ENCODE peak calls at places on chromosomes 11 and 22, in six cellular contexts. J is A549, E is upper lobe of left lung, B is HepG2, G is HCT116, Z is IMR-90. H is an unnamed sample.

GRCh38 chr11:72746821-72747220 is 5.4 kb downstream of the ARAP1 start:
- ATAC-seq in J (no peak), E (no peak), B (no peak), G (no peak), Z (no peak), H (no peak)

GRCh38 chr11:74895340-74896116 is 53.4 kb downstream of the XRRA1 start:
- ATAC-seq in J (no peak), E (no peak), B (peak; percentile 47), G (no peak), Z (no peak), H (no peak)

GRCh38 chr22:49291169-49291568 is 536.5 kb downstream of the BRD1 start:
- ATAC-seq in J (no peak), E (no peak), B (no peak), G (no peak), Z (no peak), H (no peak)

GRCh38 chr11:35976434-35976833 is 32.6 kb downstream of the LDLRAD3 start:
- ATAC-seq in J (no peak), E (no peak), B (no peak), G (no peak), Z (no peak), H (no peak)

GRCh38 chr11:60849641-60850520 is 5.9 kb downstream of the PTGDR2 start:
- ATAC-seq in J (no peak), E (no peak), B (no peak), G (no peak), Z (no peak), H (no peak)

GRCh38 chr11:128701086-128701485 is 7.2 kb downstream of the FLI1 start:
- ATAC-seq in J (no peak), E (no peak), B (no peak), G (no peak), Z (peak; percentile 37), H (no peak)

GRCh38 chr11:113991170-113991569 is 16.3 kb downstream of the HTR3A start:
- ATAC-seq in J (no peak), E (no peak), B (no peak), G (no peak), Z (peak; percentile 60), H (no peak)

GRCh38 chr11:113014731-113015455 is 53.7 kb downstream of the NCAM1 start:
- ATAC-seq in J (no peak), E (peak; percentile 11), B (no peak), G (no peak), Z (no peak), H (peak; percentile 74)

GRCh38 chr22:28911777-28912669 is 28.7 kb downstream of the ZNRF3 start:
- ATAC-seq in J (peak; percentile 84), E (peak; percentile 74), B (peak; percentile 81), G (no peak), Z (peak; percentile 86), H (peak; percentile 77)

GRCh38 chr11:113385749-113386148 is 1.8 kb upstream of the ANKK1 start:
- ATAC-seq in J (no peak), E (no peak), B (no peak), G (no peak), Z (no peak), H (no peak)

GRCh38 chr22:29219881-29220670 is 14.4 kb downstream of the EMID1 start:
- ATAC-seq in J (peak; percentile 20), E (no peak), B (peak; percentile 36), G (no peak), Z (peak; percentile 60), H (no peak)

GRCh38 chr11:102118937-102119336 is 8.7 kb downstream of the YAP1 start:
- ATAC-seq in J (no peak), E (peak; percentile 61), B (no peak), G (peak; percentile 33), Z (no peak), H (no peak)

GRCh38 chr22:43820671-43821305 is 8.7 kb upstream of the EFCAB6 start:
- ATAC-seq in J (no peak), E (no peak), B (no peak), G (no peak), Z (no peak), H (no peak)

GRCh38 chr11:68973219-68973618 is 7.6 kb downstream of the MRGPRD start:
- ATAC-seq in J (no peak), E (no peak), B (no peak), G (no peak), Z (no peak), H (no peak)

GRCh38 chr11:127485541-127485940 is 485.0 kb upstream of the KIRREL3 start:
- ATAC-seq in J (no peak), E (no peak), B (no peak), G (no peak), Z (no peak), H (no peak)

DNA sequence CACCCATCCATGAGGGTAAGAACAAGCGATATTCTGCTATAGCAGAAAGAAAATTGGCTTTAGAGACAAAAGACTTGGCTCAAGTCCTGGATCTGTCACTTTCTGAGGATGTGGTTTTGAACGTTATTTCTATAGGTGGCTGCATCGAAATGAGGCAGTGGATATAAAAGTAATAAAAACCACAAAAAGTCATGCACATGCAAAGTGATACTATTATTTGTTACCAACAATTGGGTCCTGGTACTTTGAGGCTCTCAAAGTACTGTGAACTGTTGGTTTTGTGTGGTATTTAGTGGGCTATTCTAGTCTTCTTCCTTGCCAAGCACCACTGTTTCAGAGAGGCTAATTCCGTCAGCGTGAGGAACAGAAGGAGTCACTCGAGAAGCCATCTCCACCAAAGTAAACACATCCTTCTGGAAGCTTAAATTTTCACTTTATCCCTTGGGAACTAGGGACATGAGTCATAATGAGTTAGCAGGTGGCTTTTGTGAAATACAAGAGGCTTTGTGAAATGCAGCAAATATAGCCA is 13.1 kb downstream of the UBASH3B start:
- ATAC-seq in J (no peak), E (no peak), B (no peak), G (no peak), Z (peak; percentile 40), H (no peak)
- H3K4me1 ChIP-seq in J (peaks cover 86% of the 10 kb centered on the region), E (peaks cover 13% of the 10 kb centered on the region), B (no peaks in the 10 kb centered on the region), G (peaks cover 28% of the 10 kb centered on the region), Z (peaks cover 38% of the 10 kb centered on the region), H (no peaks in the 10 kb centered on the region)

GRCh38 chr22:50531546-50532352 is 1.9 kb upstream of the TYMP start:
- ATAC-seq in J (peak; percentile 68), E (peak; percentile 70), B (peak; percentile 38), G (peak; percentile 41), Z (peak; percentile 67), H (peak; percentile 58)
- TF ChIP-seq POLR2A in J (peak; percentile 25), E (peak; percentile 76), B (no peak), G (no peak), Z (no peak), H (peak; percentile 9)

GRCh38 chr11:64848779-64849599 is 4.5 kb upstream of the CDC42BPG start:
- ATAC-seq in J (no peak), E (no peak), B (peak; percentile 38), G (no peak), Z (no peak), H (no peak)
- H3K4me1 ChIP-seq in J (peaks cover 74% of the 10 kb centered on the region), E (peaks cover 82% of the 10 kb centered on the region), B (peaks cover 58% of the 10 kb centered on the region), G (peaks cover 92% of the 10 kb centered on the region), Z (peaks cover 14% of the 10 kb centered on the region), H (no peaks in the 10 kb centered on the region)

GRCh38 chr11:10857604-10858504 is at the start of gene ZBED5:
- ATAC-seq in J (peak; percentile 96), E (peak; percentile 99), B (peak; percentile 97), G (peak; percentile 92), Z (peak; percentile 95), H (peak; percentile 99)
- TF ChIP-seq POLR2A in J (peak; percentile 76), E (peak; percentile 99), B (peak; percentile 84), G (peak; percentile 84), Z (peak; percentile 92), H (peak; percentile 96)

DNA sequence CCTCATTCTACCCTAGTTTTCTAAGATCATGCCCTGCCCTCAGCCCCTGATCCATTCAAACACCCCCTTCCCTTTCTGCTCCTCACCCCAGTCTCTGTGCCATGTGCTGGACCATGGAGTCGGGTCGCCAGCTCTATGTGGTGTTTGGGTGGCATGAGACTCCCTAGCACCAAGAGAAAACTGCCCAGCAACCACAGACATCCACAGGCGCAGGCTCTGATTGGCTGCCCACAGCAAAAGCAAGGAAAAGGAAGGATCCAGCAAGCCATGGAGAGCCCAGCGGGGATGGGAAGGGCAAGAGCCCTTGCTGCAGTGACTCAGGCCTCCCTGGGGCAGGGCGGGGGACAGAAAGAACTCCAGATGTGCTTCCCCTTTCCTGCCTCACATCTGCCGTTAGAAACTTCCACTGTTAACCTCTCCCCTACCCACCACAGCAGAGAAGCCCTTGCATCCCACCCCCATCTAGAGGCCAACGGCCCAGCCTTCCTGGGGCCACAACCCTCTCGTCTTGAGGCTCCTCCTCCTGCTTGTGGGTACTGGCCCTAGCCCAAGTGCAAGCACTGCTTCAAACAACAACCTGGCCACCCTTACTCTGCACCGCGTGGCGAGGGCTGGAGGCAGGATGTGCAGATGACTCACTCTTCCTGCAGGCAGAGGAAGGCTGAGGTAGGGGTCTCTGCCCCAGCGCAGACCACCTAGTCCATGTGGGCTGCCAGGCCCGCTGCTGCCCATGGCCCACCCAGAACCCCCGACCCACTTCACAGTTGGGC is 9.7 kb upstream of the AHNAK start:
- ATAC-seq in J (peak; percentile 76), E (peak; percentile 83), B (peak; percentile 1), G (peak; percentile 60), Z (peak; percentile 57), H (peak; percentile 76)
- H3K4me1 ChIP-seq in J (peaks cover 96% of the 10 kb centered on the region), E (peaks cover 82% of the 10 kb centered on the region), B (peaks cover 85% of the 10 kb centered on the region), G (peaks cover 100% of the 10 kb centered on the region), Z (peaks cover 40% of the 10 kb centered on the region), H (peaks cover 63% of the 10 kb centered on the region)

GRCh38 chr11:117932987-117933386 is 3.8 kb upstream of the TMPRSS13 start:
- ATAC-seq in J (no peak), E (no peak), B (no peak), G (no peak), Z (no peak), H (no peak)
- TF ChIP-seq POLR2A in J (no peak), E (no peak), B (no peak), G (no peak), Z (no peak), H (no peak)

DNA sequence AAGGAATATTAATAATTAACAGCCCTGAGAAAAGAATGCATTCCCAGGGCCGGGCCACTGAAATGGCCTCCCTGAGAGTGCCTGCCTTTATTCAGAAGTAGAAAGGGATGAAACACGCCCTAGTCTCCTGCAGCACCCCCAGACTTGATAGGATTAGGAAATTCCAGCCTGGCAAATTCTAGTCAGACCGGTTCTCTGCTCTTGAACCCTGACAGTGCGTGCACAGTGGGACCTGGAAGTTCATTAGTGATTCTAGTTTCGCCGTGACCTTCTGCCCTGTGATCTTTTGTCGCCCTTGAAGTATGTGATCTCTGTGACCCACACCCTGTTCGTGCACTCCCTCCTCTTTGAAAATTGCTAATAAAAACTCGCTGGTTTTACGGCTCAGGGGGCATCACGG is 2.1 kb upstream of the GSTP1 start:
- ATAC-seq in J (no peak), E (no peak), B (peak; percentile 54), G (no peak), Z (no peak), H (no peak)
- H3K4me1 ChIP-seq in J (peaks cover 55% of the 10 kb centered on the region), E (peaks cover 32% of the 10 kb centered on the region), B (peaks cover 46% of the 10 kb centered on the region), G (peaks cover 53% of the 10 kb centered on the region), Z (peaks cover 14% of the 10 kb centered on the region), H (peaks cover 34% of the 10 kb centered on the region)

DNA sequence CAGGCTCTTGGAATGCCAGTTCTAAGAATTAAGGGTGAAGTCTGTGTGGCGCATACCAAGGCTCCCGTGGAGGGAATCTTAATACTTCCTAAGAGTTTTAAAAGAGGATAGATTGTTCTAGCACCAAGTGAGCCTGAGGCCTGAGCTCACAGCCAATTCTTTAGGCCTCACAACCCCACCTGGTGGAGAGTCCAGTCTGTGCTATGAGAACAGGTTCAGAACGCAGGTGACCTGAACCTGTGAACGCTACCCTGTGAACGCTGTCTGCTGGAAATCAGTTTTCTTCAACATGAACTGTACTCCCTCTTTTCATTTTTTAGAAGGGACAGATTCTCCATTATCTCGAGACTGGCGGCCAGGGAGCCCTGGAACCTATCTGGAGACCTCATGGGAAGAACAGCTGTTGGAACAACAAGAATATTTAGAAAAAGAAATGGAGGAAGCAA is 43.2 kb upstream of the DLAT start:
- ATAC-seq in J (peak; percentile 94), E (peak; percentile 93), B (peak; percentile 86), G (peak; percentile 98), Z (no peak), H (no peak)
- TF ChIP-seq POLR2A in J (no peak), E (peak; percentile 36), B (no peak), G (no peak), Z (no peak), H (no peak)

H was measured in gastroesophageal sphincter.